ENCODE peak calls at places on chromosome 10, in eight cellular contexts. E is coronary artery; A is PC-9; O is skeletal muscle cell; I is T1000; T is effector memory CD8-positive, alpha-beta T cell; G is midbrain; W is AG08396. F is an unnamed sample.

GRCh38 chr10:104350146-104350635 is 3.4 kb upstream of the CFAP58 start:
- DNase-seq in E (no peak), A (peak), O (no peak), I (no peak), T (no peak), G (peak), W (peak), F (no peak)

GRCh38 chr10:45008524-45009161 is 7.9 kb downstream of the ZNF22 start:
- DNase-seq in E (no peak), A (peak), O (peak), I (peak), T (peak), G (peak), W (peak), F (peak)

GRCh38 chr10:31204090-31204489 is 114.9 kb upstream of the ZEB1 start:
- DNase-seq in E (no peak), A (no peak), O (peak), I (no peak), T (no peak), G (no peak), W (no peak), F (no peak)

GRCh38 chr10:58184120-58184670 is 83.5 kb downstream of the IPMK start:
- DNase-seq in E (no peak), A (no peak), O (no peak), I (no peak), T (no peak), G (no peak), W (no peak), F (no peak)

GRCh38 chr10:96299383-96299782 is 4.9 kb upstream of the DNTT start:
- DNase-seq in E (no peak), A (no peak), O (no peak), I (no peak), T (no peak), G (peak), W (no peak), F (peak)

GRCh38 chr10:31706921-31707571 is 221.6 kb downstream of the ARHGAP12 start:
- DNase-seq in E (peak), A (no peak), O (no peak), I (no peak), T (no peak), G (no peak), W (no peak), F (no peak)

GRCh38 chr10:36840793-36841192 is 284.6 kb upstream of the ANKRD30A start:
- DNase-seq in E (no peak), A (no peak), O (peak), I (no peak), T (no peak), G (no peak), W (no peak), F (no peak)

GRCh38 chr10:85580585-85580984 is 786.0 kb downstream of the GRID1 start:
- DNase-seq in E (no peak), A (no peak), O (no peak), I (no peak), T (no peak), G (no peak), W (no peak), F (no peak)

GRCh38 chr10:103816431-103816830 is 38.9 kb downstream of the SH3PXD2A start:
- DNase-seq in E (no peak), A (peak), O (no peak), I (no peak), T (no peak), G (no peak), W (no peak), F (no peak)

GRCh38 chr10:3805227-3805790 is 20.3 kb upstream of the KLF6 start:
- DNase-seq in E (no peak), A (peak), O (peak), I (no peak), T (peak), G (no peak), W (no peak), F (peak)

GRCh38 chr10:47396311-47396717 is 12.2 kb upstream of the ZNF488 start:
- DNase-seq in E (no peak), A (peak), O (no peak), I (peak), T (no peak), G (no peak), W (peak), F (no peak)

GRCh38 chr10:77350711-77351119 is 286.9 kb downstream of the KCNMA1 start:
- DNase-seq in E (peak), A (peak), O (peak), I (peak), T (no peak), G (no peak), W (peak), F (no peak)

F was measured in naive thymus-derived CD4-positive, alpha-beta T cell.